ENCODE peak calls at places on chromosomes 3 and 15, in five cellular contexts. C is IMR-90; T is activated naive CD8-positive, alpha-beta T cell treated with anti-CD3 and anti-CD28 coated beads, Interleukin-2, amount 10 ng/mL, durations not matched to agents 7 days and 5 days; J is central memory CD8-positive, alpha-beta T cell; I is left lung. S is an unnamed sample.

GRCh38 chr3:126612464-126613205 is 42.3 kb downstream of the TXNRD3 start:
- ATAC-seq in I (no peak), C (no peak), T (no peak), J (peak), S (no peak)

GRCh38 chr15:91445701-91446100 is 345.6 kb downstream of the SV2B start:
- ATAC-seq in T (no peak), I (no peak), C (no peak), J (no peak), S (no peak)

GRCh38 chr15:63510548-63510940 is 6.2 kb downstream of the USP3 start:
- ATAC-seq in J (no peak), C (no peak), T (peak), I (no peak), S (peak)

GRCh38 chr3:106839576-106840280 is 537.5 kb upstream of the CCDC54 start:
- ATAC-seq in T (no peak), C (peak), I (peak), J (no peak), S (peak)

GRCh38 chr3:37243811-37244748 is 69.7 kb upstream of the LRRFIP2 start:
- ATAC-seq in J (no peak), I (peak), C (peak), T (peak), S (peak)

GRCh38 chr15:72220678-72221077 is 10.3 kb downstream of the PKM start:
- ATAC-seq in I (no peak), T (no peak), J (no peak), C (no peak), S (no peak)

GRCh38 chr3:31572605-31573459 is 40.1 kb downstream of the STT3B start:
- ATAC-seq in I (peak), T (no peak), J (no peak), C (no peak), S (no peak)

GRCh38 chr3:175885196-175885766 is 1026.1 kb downstream of the NAALADL2 start:
- ATAC-seq in C (no peak), I (no peak), T (no peak), J (no peak), S (no peak)

GRCh38 chr15:43511012-43511885 is 6.2 kb upstream of the MAP1A start:
- ATAC-seq in I (no peak), J (no peak), C (no peak), T (no peak), S (peak)

GRCh38 chr15:69459063-69459462 is 6.4 kb downstream of the RPLP1 start:
- ATAC-seq in J (no peak), T (no peak), I (peak), C (no peak), S (no peak)

GRCh38 chr15:90160781-90161727 is 40.1 kb upstream of the SEMA4B start:
- ATAC-seq in J (no peak), C (no peak), I (no peak), T (no peak), S (no peak)

GRCh38 chr3:172627057-172627809 is 83.6 kb downstream of the NCEH1 start:
- ATAC-seq in J (no peak), C (no peak), T (no peak), I (peak), S (no peak)